ENCODE peak calls at places on chromosomes 13 and 19, in six cellular contexts. T is vagina, K is esophagus squamous epithelium, R is uterus, E is psoas muscle, D is HCT116. O is an unnamed sample.

GRCh38 chr13:99656843-99657506 is 155.7 kb downstream of the TM9SF2 start:
- DNase-seq in T (no peak), K (no peak), R (no peak), E (no peak), D (no peak), O (no peak)

GRCh38 chr13:79671420-79671819 is 190.5 kb downstream of the NDFIP2 start:
- DNase-seq in T (no peak), K (no peak), R (no peak), E (no peak), D (no peak), O (no peak)

GRCh38 chr19:1465191-1466016 is 13.6 kb downstream of the C19orf25 start:
- DNase-seq in T (no peak), K (no peak), R (no peak), E (peak; percentile 73), D (no peak), O (no peak)

GRCh38 chr19:3335431-3336350 is 30.7 kb upstream of the NFIC start:
- DNase-seq in T (no peak), K (no peak), R (peak; percentile 65), E (peak; percentile 74), D (no peak), O (no peak)

GRCh38 chr19:34475026-34475974 is 6.3 kb upstream of the WTIP start:
- DNase-seq in T (peak; percentile 84), K (no peak), R (no peak), E (no peak), D (no peak), O (no peak)

GRCh38 chr19:34994643-34995471 is 5.3 kb upstream of the GRAMD1A start:
- DNase-seq in T (no peak), K (no peak), R (no peak), E (peak; percentile 56), D (no peak), O (peak; percentile 70)

GRCh38 chr13:55517312-55517711 is 1623.4 kb upstream of the PRR20A start:
- DNase-seq in T (no peak), K (no peak), R (no peak), E (no peak), D (no peak), O (no peak)

GRCh38 chr19:47158879-47159509 is 28.4 kb downstream of the SAE1 start:
- DNase-seq in T (no peak), K (no peak), R (no peak), E (no peak), D (no peak), O (no peak)

GRCh38 chr13:107864543-107865460 is 350.5 kb downstream of the LIG4 start:
- DNase-seq in T (no peak), K (no peak), R (no peak), E (no peak), D (no peak), O (no peak)

GRCh38 chr19:49488046-49488862 is 846 bp downstream of the RPL13A start:
- DNase-seq in T (no peak), K (no peak), R (no peak), E (no peak), D (no peak), O (no peak)

GRCh38 chr19:3129112-3129511 is 6.7 kb upstream of the GNA15 start:
- DNase-seq in T (no peak), K (no peak), R (no peak), E (no peak), D (peak; percentile 48), O (no peak)

GRCh38 chr19:7994114-7994513 is 11.3 kb downstream of the ELAVL1 start:
- DNase-seq in T (no peak), K (no peak), R (no peak), E (no peak), D (no peak), O (no peak)
- TF ChIP-seq CTCF in T (no peak), K (no peak), R (no peak), E (no peak), D (peak; percentile 15), O (no peak)

GRCh38 chr13:98565726-98566577 is 11.0 kb downstream of the STK24 start:
- DNase-seq in T (no peak), K (no peak), R (no peak), E (peak; percentile 70), D (no peak), O (no peak)
- H3K4me1 ChIP-seq in T (peaks cover 100% of the 10 kb centered on the region), K (peaks cover 77% of the 10 kb centered on the region), R (no peaks in the 10 kb centered on the region), E (peaks cover 51% of the 10 kb centered on the region), D (peaks cover 50% of the 10 kb centered on the region), O (peaks cover 83% of the 10 kb centered on the region)

GRCh38 chr19:17334414-17335409 is at the start of gene ANO8:
- DNase-seq in T (no peak), K (peak; percentile 42), R (peak; percentile 91), E (peak; percentile 98), D (peak; percentile 99), O (peak; percentile 96)

GRCh38 chr19:17335575-17335974 is 920 bp upstream of the ANO8 start:
- DNase-seq in T (no peak), K (no peak), R (no peak), E (no peak), D (no peak), O (no peak)

GRCh38 chr19:17332360-17332676 is 2.3 kb downstream of the ANO8 start:
- DNase-seq in T (no peak), K (no peak), R (no peak), E (no peak), D (no peak), O (no peak)

GRCh38 chr19:17332677-17333581 is 1.7 kb downstream of the ANO8 start:
- DNase-seq in T (no peak), K (no peak), R (no peak), E (no peak), D (peak; percentile 96), O (no peak)

DNA sequence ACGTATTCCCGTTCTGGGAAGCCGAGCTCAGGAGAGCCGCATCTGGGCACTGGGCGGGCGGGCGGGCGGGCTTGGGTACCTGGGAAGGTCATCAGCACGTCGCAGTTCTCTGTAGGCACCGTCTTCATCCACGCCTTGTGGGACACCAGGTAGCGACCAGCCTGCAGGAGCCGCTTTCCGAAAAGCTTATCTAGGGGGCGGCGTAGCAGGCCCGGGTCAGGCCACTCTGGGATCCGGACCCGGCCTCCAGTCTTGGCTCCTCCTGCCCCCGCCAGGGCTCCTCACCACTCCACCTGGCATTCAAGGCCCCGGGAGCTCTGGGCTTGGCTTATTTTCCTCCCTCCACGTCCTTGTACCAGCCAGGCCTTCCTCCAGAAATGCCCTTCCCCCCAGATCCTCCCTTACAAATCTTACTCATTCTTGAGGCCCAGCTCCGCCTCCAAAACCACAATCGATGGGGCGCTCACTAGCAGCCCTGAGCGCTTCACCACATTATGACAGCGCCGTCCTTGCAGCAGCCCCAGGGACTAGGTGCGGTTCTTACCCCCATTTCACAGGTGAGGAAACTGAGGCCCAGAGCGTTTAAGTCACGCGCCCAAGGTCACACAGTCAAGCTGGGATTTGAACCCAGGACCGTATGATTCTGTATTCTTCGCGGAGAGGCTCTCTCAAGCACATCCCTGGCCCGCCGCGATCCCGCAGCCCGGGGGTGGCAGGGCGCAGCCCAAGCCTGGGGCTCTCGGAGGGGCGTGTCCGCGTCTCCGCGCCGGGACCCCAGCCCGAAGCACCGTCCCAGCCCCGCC is 843 bp downstream of the ANO8 start:
- DNase-seq in T (no peak), K (no peak), R (no peak), E (no peak), D (peak; percentile 71), O (no peak)
- H3K27ac ChIP-seq in T (peak overlapping the region; percentile 60), K (peak overlapping the region; percentile 96), R (peak overlapping the region; percentile 30), E (peak overlapping the region; percentile 47), D (peak overlapping the region; percentile 91), O (peak overlapping the region; percentile 81)

DNA sequence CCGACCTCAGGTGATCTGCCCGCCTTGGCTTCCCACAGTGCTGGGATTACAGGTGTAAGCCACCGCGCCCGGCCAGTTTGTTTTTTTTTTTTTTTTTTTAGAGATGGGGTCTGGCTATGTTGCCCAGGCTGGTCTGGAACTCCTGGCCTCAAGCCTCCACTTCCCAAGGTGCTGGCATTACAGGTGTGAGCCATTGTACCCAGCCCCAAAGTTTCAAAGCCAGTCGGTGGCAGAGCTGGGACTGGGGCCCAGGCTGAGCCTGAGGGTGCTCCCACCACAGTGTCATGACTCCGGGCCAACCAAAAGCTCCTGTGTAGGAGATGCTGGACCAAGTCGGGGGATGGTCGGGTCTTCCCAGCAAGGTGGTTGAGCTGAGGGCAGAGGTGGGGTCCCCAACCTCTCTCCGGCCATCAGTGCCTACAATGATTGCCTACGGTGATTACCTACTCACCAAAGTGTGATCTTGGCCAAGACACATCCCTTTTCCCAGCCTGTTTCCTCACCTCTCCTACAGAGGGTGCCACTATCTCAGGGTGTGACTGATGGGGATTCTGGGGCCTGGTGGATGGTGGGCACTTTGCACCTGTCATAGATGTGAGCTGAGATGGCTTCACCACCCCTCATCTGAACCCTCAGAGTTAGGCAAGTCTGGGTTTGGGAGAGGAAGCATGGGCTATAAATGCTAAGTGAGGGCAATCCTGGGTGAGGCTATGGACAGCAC is 5.9 kb upstream of the SAMD1 start:
- DNase-seq in T (no peak), K (no peak), R (no peak), E (no peak), D (no peak), O (no peak)
- TF ChIP-seq CTCF in T (no peak), K (no peak), R (no peak), E (no peak), D (peak; percentile 45), O (no peak)

GRCh38 chr19:55638864-55639359 is 1.9 kb upstream of the ZNF580 start:
- DNase-seq in T (no peak), K (no peak), R (no peak), E (peak; percentile 70), D (no peak), O (no peak)
- H3K4me1 ChIP-seq in T (peaks cover 74% of the 10 kb centered on the region), K (peaks cover 62% of the 10 kb centered on the region), R (no peaks in the 10 kb centered on the region), E (peaks cover 53% of the 10 kb centered on the region), D (peaks cover 60% of the 10 kb centered on the region), O (peaks cover 72% of the 10 kb centered on the region)

GRCh38 chr13:24273926-24274325 is 35.5 kb upstream of the C1QTNF9 start:
- DNase-seq in T (no peak), K (no peak), R (no peak), E (no peak), D (no peak), O (no peak)
- H3K27ac ChIP-seq in T (peak overlapping the region; percentile 25), K (peak overlapping the region; percentile 43), R (no peak overlapping the region), E (no peak overlapping the region), D (no peak overlapping the region), O (peak overlapping the region; percentile 43)

GRCh38 chr13:39281539-39282150 is 243.4 kb downstream of the NHLRC3 start:
- DNase-seq in T (no peak), K (no peak), R (no peak), E (no peak), D (no peak), O (no peak)
- TF ChIP-seq CTCF in T (no peak), K (no peak), R (no peak), E (no peak), D (no peak), O (no peak)

GRCh38 chr19:43773725-43774102 is 7.1 kb downstream of the KCNN4 start:
- DNase-seq in T (no peak), K (no peak), R (no peak), E (no peak), D (no peak), O (no peak)
- H3K4me1 ChIP-seq in T (peaks cover 33% of the 10 kb centered on the region), K (peaks cover 16% of the 10 kb centered on the region), R (no peaks in the 10 kb centered on the region), E (peaks cover 4% of the 10 kb centered on the region), D (peaks cover 30% of the 10 kb centered on the region), O (peaks cover 21% of the 10 kb centered on the region)